ENCODE peak calls at places on chromosome 22, in nine cellular contexts. C, O, I, T, K, D, V, W and H are unnamed samples.

GRCh38 chr22:42272431-42273004 is 2.1 kb upstream of the TCF20 start:
- DNase-seq in I (no peak), D (no peak), W (no peak), K (no peak), C (no peak), O (no peak), V (no peak), T (no peak), H (no peak)

GRCh38 chr22:25497269-25497668 is 67.2 kb upstream of the GRK3 start:
- DNase-seq in C (peak), I (no peak), T (no peak), W (no peak), D (peak), K (no peak), V (no peak), O (no peak), H (no peak)

GRCh38 chr22:49154433-49154832 is 673.2 kb downstream of the BRD1 start:
- DNase-seq in D (no peak), W (no peak), T (no peak), I (no peak), C (no peak), K (no peak), V (no peak), O (no peak), H (no peak)

GRCh38 chr22:23684051-23684450 is 6.8 kb upstream of the RGL4 start:
- DNase-seq in C (no peak), W (no peak), T (no peak), D (no peak), K (no peak), V (no peak), I (no peak), O (no peak), H (no peak)

GRCh38 chr22:22881116-22882032 is 6.2 kb upstream of the IGLL5 start:
- DNase-seq in W (no peak), T (peak), V (no peak), O (no peak), D (no peak), C (no peak), K (no peak), I (no peak), H (peak)

GRCh38 chr22:18987765-18988164 is 51.7 kb upstream of the PRODH start:
- DNase-seq in C (no peak), O (no peak), K (no peak), I (no peak), D (peak), T (no peak), W (no peak), V (no peak), H (no peak)

GRCh38 chr22:17109113-17109865 is 11.9 kb downstream of the TMEM121B start:
- DNase-seq in V (no peak), W (no peak), O (no peak), T (no peak), C (no peak), D (no peak), I (no peak), K (no peak), H (no peak)

GRCh38 chr22:24305260-24305692 is 34.6 kb downstream of the SPECC1L start:
- DNase-seq in D (no peak), T (no peak), O (no peak), W (no peak), I (no peak), K (no peak), V (no peak), C (peak), H (no peak)

GRCh38 chr22:19291218-19291579 is 320 bp downstream of the CLTCL1 start:
- DNase-seq in W (peak), K (no peak), O (no peak), C (peak), V (no peak), I (peak), T (no peak), D (peak), H (no peak)

GRCh38 chr22:21951931-21952465 is 650 bp downstream of the PPM1F start:
- DNase-seq in V (no peak), C (peak), I (peak), O (no peak), K (no peak), D (peak), T (peak), W (peak), H (peak)

GRCh38 chr22:49373801-49374226 is 453.9 kb downstream of the BRD1 start:
- DNase-seq in V (no peak), C (no peak), I (no peak), O (no peak), T (no peak), K (no peak), D (no peak), W (no peak), H (no peak)

GRCh38 chr22:26476705-26477340 is 6.8 kb downstream of the HPS4 start:
- DNase-seq in K (no peak), D (no peak), C (peak), T (no peak), V (no peak), W (no peak), O (no peak), I (no peak), H (no peak)

GRCh38 chr22:37519268-37520195 is at the start of gene CARD10:
- DNase-seq in V (peak), D (peak), W (peak), T (no peak), O (no peak), I (peak), C (no peak), K (no peak), H (no peak)

GRCh38 chr22:31650391-31650790 is 11.6 kb downstream of the PISD start:
- DNase-seq in T (no peak), K (no peak), I (no peak), C (peak), W (no peak), D (no peak), V (no peak), O (no peak), H (no peak)

GRCh38 chr22:40055143-40055926 is 60.6 kb downstream of the FAM83F start:
- DNase-seq in C (no peak), D (peak), I (no peak), T (peak), O (no peak), V (no peak), K (no peak), W (no peak), H (no peak)

GRCh38 chr22:30857103-30857502 is 111.5 kb downstream of the MORC2 start:
- DNase-seq in D (no peak), I (no peak), T (no peak), O (no peak), V (no peak), K (no peak), W (no peak), C (no peak), H (no peak)

GRCh38 chr22:49153921-49154320 is 673.8 kb downstream of the BRD1 start:
- DNase-seq in O (no peak), D (no peak), C (no peak), K (no peak), V (no peak), I (no peak), W (no peak), T (no peak), H (no peak)

GRCh38 chr22:38085501-38085900 is 1.5 kb upstream of the SLC16A8 start:
- DNase-seq in D (no peak), W (no peak), O (no peak), I (no peak), V (no peak), T (no peak), K (no peak), C (no peak), H (no peak)

GRCh38 chr22:42626951-42627625 is 12.4 kb upstream of the POLDIP3 start:
- DNase-seq in T (no peak), O (no peak), W (no peak), C (no peak), K (peak), I (no peak), D (no peak), V (no peak), H (no peak)

GRCh38 chr22:36330127-36330526 is 57.6 kb downstream of the MYH9 start:
- DNase-seq in V (no peak), W (no peak), O (no peak), I (no peak), C (no peak), K (no peak), D (no peak), T (no peak), H (no peak)

GRCh38 chr22:45549739-45550138 is 47.1 kb downstream of the FBLN1 start:
- DNase-seq in V (no peak), C (no peak), O (no peak), I (no peak), D (no peak), T (no peak), W (no peak), K (no peak), H (no peak)